ENCODE peak calls at places on chromosomes 5 and 9, in four cellular contexts. N is CD8-positive, alpha-beta memory T cell; A is psoas muscle; P is K562. F is an unnamed sample. For H3K9me3, the result is how much of the 10 kb centered on the place peaks cover.

GRCh38 chr5:24135536-24135935 is 509.2 kb downstream of the CDH10 start:
- DNase-seq in N (no peak), A (no peak), P (no peak), F (no peak)

GRCh38 chr9:37040508-37041127 is 6.5 kb upstream of the PAX5 start:
- DNase-seq in N (no peak), A (no peak), P (no peak), F (no peak)

GRCh38 chr9:3553076-3553765 is 27.4 kb upstream of the RFX3 start:
- DNase-seq in N (no peak), A (no peak), P (no peak), F (no peak)

GRCh38 chr9:68522954-68523353 is 17.7 kb downstream of the TMEM252 start:
- DNase-seq in N (no peak), A (no peak), P (no peak), F (no peak)

GRCh38 chr5:157744055-157745011 is 821 bp downstream of the LSM11 start:
- DNase-seq in N (peak), A (no peak), P (peak), F (peak)

GRCh38 chr9:4038182-4038723 is 261.6 kb downstream of the GLIS3 start:
- DNase-seq in N (no peak), A (no peak), P (no peak), F (no peak)

GRCh38 chr9:13386324-13386723 is 106.8 kb upstream of the MPDZ start:
- DNase-seq in N (no peak), A (no peak), P (no peak), F (no peak)

GRCh38 chr5:89417515-89417914 is 534.5 kb upstream of the MEF2C start:
- DNase-seq in N (no peak), A (no peak), P (no peak), F (no peak)

GRCh38 chr5:141192110-141192725 is at the start of gene PCDHB10:
- DNase-seq in N (no peak), A (no peak), P (peak), F (no peak)

GRCh38 chr5:126138475-126139005 is 284.7 kb upstream of the GRAMD2B start:
- DNase-seq in N (no peak), A (no peak), P (no peak), F (no peak)

GRCh38 chr9:126514037-126514821 is 99.5 kb upstream of the LMX1B start:
- DNase-seq in N (peak), A (peak), P (peak), F (no peak)

GRCh38 chr9:92911496-92912475 is 33.9 kb upstream of the ZNF484 start:
- DNase-seq in N (no peak), A (no peak), P (no peak), F (no peak)

GRCh38 chr9:96447406-96447805 is 2.6 kb upstream of the HABP4 start:
- DNase-seq in N (no peak), A (no peak), P (no peak), F (no peak)

GRCh38 chr9:4831944-4832343 is 39.2 kb downstream of the RCL1 start:
- DNase-seq in N (no peak), A (no peak), P (no peak), F (no peak)

GRCh38 chr5:179978792-179979191 is 71.1 kb upstream of the TBC1D9B start:
- DNase-seq in N (no peak), A (no peak), P (no peak), F (no peak)

GRCh38 chr5:50745221-50745620 is 78.8 kb downstream of the PARP8 start:
- DNase-seq in N (no peak), A (no peak), P (no peak), F (no peak)

GRCh38 chr5:139903450-139903804 is 107.8 kb downstream of the PSD2 start:
- DNase-seq in N (no peak), A (no peak), P (no peak), F (no peak)

GRCh38 chr5:179549973-179550510 is 312 bp upstream of the RUFY1 start:
- DNase-seq in N (no peak), A (no peak), P (no peak), F (no peak)

GRCh38 chr5:472656-473343 is 29.8 kb downstream of the EXOC3 start:
- DNase-seq in N (peak), A (peak), P (peak), F (peak)

GRCh38 chr5:169607882-169608281 is 24.3 kb downstream of the SPDL1 start:
- DNase-seq in N (no peak), A (no peak), P (no peak), F (no peak)

GRCh38 chr9:130944510-130945058 is 5.5 kb upstream of the FIBCD1 start:
- DNase-seq in N (no peak), A (no peak), P (peak), F (no peak)

GRCh38 chr9:9170735-9171134 is 1371.2 kb upstream of the DMAC1 start:
- DNase-seq in N (no peak), A (no peak), P (no peak), F (no peak)

GRCh38 chr5:169148066-169148740 is 152.7 kb downstream of the SLIT3 start:
- DNase-seq in N (no peak), A (no peak), P (no peak), F (no peak)

GRCh38 chr5:138755084-138755748 is 2.0 kb downstream of the CTNNA1 start:
- DNase-seq in N (no peak), A (no peak), P (no peak), F (no peak)

GRCh38 chr5:130316971-130317421 is 412.7 kb downstream of the CHSY3 start:
- DNase-seq in N (no peak), A (no peak), P (no peak), F (no peak)

GRCh38 chr5:138946831-138947560 is 71.9 kb upstream of the LRRTM2 start:
- DNase-seq in N (no peak), A (no peak), P (no peak), F (no peak)

GRCh38 chr5:56763182-56763581 is 52.2 kb upstream of the MAP3K1 start:
- DNase-seq in N (no peak), A (no peak), P (no peak), F (no peak)
- H3K27ac ChIP-seq in N (no peak), A (no peak), P (peak), F (no peak)

GRCh38 chr5:166720026-166720425 is 1571.4 kb upstream of the WWC1 start:
- DNase-seq in N (no peak), A (no peak), P (no peak), F (no peak)
- H3K9me3 ChIP-seq in N (under half), A (under half), P (under half), F (under half)

GRCh38 chr5:68405784-68406183 is 190.2 kb downstream of the PIK3R1 start:
- DNase-seq in N (no peak), A (no peak), P (peak), F (no peak)
- H3K27ac ChIP-seq in N (no peak), A (no peak), P (no peak), F (no peak)

DNA sequence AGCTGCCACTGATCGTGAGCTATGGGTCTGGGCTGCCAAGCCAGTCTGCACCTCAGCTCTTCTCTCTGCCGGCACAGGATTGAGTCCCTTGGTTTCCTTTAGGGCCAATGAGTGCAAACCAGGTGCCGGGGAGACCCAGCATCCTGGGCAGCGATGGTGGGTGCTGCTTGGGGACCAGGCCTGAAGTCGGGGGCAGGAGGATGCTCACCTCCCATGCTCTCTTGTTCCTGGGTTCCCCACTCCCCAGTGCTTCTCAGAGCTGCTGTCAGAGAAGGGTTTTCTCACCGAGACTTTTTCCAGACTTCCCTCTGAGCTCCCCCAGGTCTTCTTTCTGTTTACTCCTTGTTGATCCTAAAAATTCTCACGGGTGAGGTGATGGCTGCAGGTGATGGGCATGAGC is 61.2 kb downstream of the IRX1 start:
- DNase-seq in N (no peak), A (no peak), P (no peak), F (no peak)
- H3K9me3 ChIP-seq in N (under half), A (under half), P (under half), F (under half)

DNA sequence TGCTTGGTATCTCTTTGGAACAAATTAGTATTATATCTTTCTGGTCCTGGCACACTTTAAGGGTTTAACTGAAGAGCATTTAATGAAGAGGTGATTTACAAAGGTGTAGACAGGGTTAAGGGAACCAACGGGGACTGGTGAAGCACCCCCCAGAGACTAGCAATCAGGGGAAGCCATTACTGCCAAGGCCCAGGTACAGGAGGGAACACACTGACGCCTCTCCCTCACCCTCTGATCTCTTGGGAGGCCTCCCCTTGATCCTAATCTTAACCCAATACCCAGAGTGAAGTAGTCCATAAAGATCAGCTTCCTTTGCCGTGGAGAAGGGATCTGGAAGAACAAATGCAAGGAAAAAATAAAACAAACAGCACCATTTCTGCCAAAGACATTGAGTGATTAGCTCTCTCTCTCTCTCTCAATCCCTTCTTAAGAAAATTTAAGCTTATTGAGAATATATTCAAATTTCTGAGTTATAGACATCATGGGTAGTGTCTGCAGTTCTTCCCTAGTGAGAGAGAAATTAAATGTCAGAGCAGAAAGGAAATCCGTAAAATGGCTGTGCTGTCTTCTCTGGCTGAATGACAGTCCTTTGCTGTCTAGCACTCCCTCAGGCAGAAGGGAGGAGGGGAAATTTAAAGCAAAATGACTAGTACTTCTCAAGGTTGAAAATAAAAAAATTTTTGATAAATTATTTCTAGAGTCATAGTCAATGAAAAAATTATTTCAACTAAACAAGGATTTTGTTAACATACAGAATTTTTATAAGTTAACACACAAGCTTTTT is 20.0 kb downstream of the F2R start:
- DNase-seq in N (no peak), A (no peak), P (no peak), F (no peak)
- H3K27ac ChIP-seq in N (peak), A (no peak), P (peak), F (no peak)

DNA sequence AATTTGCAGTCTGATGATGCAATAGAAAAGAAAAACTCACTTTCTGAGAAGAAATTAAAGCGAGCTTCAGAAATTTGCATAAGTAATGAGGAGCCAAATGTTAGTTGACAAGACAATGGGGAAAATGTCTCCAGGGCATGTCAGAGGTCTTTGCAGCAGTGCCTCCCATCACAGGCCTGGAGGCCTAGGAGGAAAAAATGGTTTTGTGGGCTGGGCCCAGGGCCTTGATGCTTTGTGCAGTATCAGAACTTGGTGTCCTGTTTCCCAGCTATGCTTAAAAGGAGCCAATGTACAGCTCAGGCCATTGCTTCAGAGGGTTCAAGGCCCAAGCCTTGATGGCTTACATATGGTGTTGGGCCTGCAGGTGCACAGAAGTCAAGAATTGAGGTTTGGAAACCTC is 298.4 kb downstream of the SMARCA2 start:
- DNase-seq in N (no peak), A (no peak), P (no peak), F (no peak)
- H3K9me3 ChIP-seq in N (under half), A (under half), P (under half), F (under half)

GRCh38 chr5:149288437-149288836 is 16.8 kb downstream of the AFAP1L1 start:
- DNase-seq in N (no peak), A (peak), P (no peak), F (no peak)
- H3K27ac ChIP-seq in N (no peak), A (peak), P (no peak), F (no peak)

GRCh38 chr9:122442568-122442967 is 35.2 kb downstream of the OR1J1 start:
- DNase-seq in N (no peak), A (no peak), P (no peak), F (no peak)
- H3K9me3 ChIP-seq in N (under half), A (under half), P (under half), F (under half)

DNA sequence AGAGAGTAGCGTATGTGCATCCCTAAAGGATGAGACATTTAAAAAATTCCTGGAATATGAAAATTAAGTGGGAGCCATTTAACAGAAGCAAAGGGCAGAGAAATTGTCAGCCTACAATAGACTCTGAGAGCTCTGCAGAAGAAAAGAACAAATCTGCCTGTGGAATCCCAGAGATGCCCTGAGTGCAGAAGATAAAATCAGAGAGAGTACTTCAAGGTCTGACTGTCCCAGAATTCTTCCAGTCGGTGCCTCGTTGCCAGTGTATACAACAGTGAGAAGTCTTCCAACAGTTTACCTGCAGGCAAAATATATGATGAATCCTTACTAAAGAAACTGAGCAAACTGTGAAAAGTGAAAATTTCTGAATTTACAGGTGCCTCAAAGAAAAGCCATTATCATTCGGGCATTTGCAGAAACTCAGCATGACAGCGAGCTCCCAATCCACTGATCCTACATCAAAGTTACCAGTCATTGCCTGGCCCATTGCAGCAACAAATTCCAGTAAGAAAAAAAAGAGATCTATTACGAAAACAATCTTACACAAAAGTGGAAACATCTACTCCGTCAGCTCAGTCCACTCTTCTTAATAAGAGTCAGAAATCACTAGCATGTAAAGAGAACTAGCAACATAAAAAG is 92.8 kb upstream of the VCAN start:
- DNase-seq in N (no peak), A (no peak), P (no peak), F (no peak)
- H3K27ac ChIP-seq in N (no peak), A (no peak), P (no peak), F (no peak)

F was measured in naive thymus-derived CD4-positive, alpha-beta T cell.